ENCODE peak calls at places on chromosomes 2 and 18, in eight cellular contexts. I, U, Z, E, N, L, Q and O are unnamed samples. For H3K27me3, the result is how much of the 10 kb centered on the place peaks cover.

GRCh38 chr2:12819098-12819465 is 102.3 kb downstream of the TRIB2 start:
- DNase-seq in I (peak), U (peak), Z (no peak), E (peak), N (peak), L (peak), Q (peak), O (peak)

GRCh38 chr2:226791056-226791486 is 8.5 kb downstream of the IRS1 start:
- DNase-seq in I (no peak), U (peak), Z (peak), E (peak), N (no peak), L (no peak), Q (peak), O (no peak)

GRCh38 chr2:197498937-197499593 is 575 bp downstream of the HSPD1 start:
- DNase-seq in I (peak), U (peak), Z (peak), E (peak), N (peak), L (peak), Q (peak), O (no peak)

GRCh38 chr18:79573921-79574491 is 105.6 kb upstream of the CTDP1 start:
- DNase-seq in I (no peak), U (no peak), Z (no peak), E (no peak), N (peak), L (no peak), Q (no peak), O (no peak)

GRCh38 chr2:65300134-65300771 is 72.6 kb downstream of the ACTR2 start:
- DNase-seq in I (peak), U (no peak), Z (no peak), E (peak), N (peak), L (peak), Q (peak), O (no peak)

GRCh38 chr2:173099271-173099670 is 23.6 kb downstream of the MAP3K20 start:
- DNase-seq in I (no peak), U (no peak), Z (no peak), E (no peak), N (no peak), L (no peak), Q (no peak), O (no peak)

GRCh38 chr2:154097823-154098398 is 226.2 kb downstream of the GALNT13 start:
- DNase-seq in I (no peak), U (no peak), Z (no peak), E (no peak), N (no peak), L (no peak), Q (no peak), O (peak)

GRCh38 chr18:79402209-79402576 is 6.5 kb downstream of the NFATC1 start:
- DNase-seq in I (peak), U (no peak), Z (no peak), E (no peak), N (no peak), L (no peak), Q (no peak), O (no peak)

GRCh38 chr2:33321236-33321731 is 155.2 kb upstream of the RASGRP3 start:
- DNase-seq in I (no peak), U (no peak), Z (no peak), E (no peak), N (no peak), L (peak), Q (no peak), O (no peak)

GRCh38 chr18:74456409-74457042 is 582 bp downstream of the DIPK1C start:
- DNase-seq in I (no peak), U (no peak), Z (no peak), E (no peak), N (peak), L (no peak), Q (no peak), O (peak)

GRCh38 chr2:132837764-132838163 is 167.8 kb upstream of the LYPD1 start:
- DNase-seq in I (no peak), U (no peak), Z (no peak), E (no peak), N (no peak), L (peak), Q (no peak), O (no peak)

GRCh38 chr18:22745966-22746365 is 187.2 kb upstream of the RBBP8 start:
- DNase-seq in I (no peak), U (no peak), Z (no peak), E (no peak), N (no peak), L (no peak), Q (no peak), O (no peak)

GRCh38 chr2:158493458-158493857 is 36.7 kb downstream of the PKP4 start:
- DNase-seq in I (no peak), U (no peak), Z (no peak), E (no peak), N (no peak), L (no peak), Q (no peak), O (no peak)

GRCh38 chr2:191351298-191351697 is 106.1 kb downstream of the MYO1B start:
- DNase-seq in I (no peak), U (no peak), Z (no peak), E (no peak), N (no peak), L (no peak), Q (no peak), O (no peak)

GRCh38 chr2:85988914-85989270 is 100.1 kb upstream of the ST3GAL5 start:
- DNase-seq in I (no peak), U (no peak), Z (no peak), E (no peak), N (no peak), L (no peak), Q (no peak), O (no peak)

GRCh38 chr2:86223098-86223681 is 23.9 kb downstream of the MRPL35 start:
- DNase-seq in I (peak), U (peak), Z (no peak), E (no peak), N (no peak), L (no peak), Q (peak), O (no peak)

GRCh38 chr18:63159590-63159989 is 160.0 kb downstream of the BCL2 start:
- DNase-seq in I (no peak), U (no peak), Z (no peak), E (no peak), N (no peak), L (no peak), Q (no peak), O (no peak)

GRCh38 chr18:62091487-62092120 is 95.3 kb downstream of the PIGN start:
- DNase-seq in I (no peak), U (no peak), Z (no peak), E (no peak), N (no peak), L (no peak), Q (no peak), O (no peak)

GRCh38 chr2:231222318-231223000 is 24.0 kb downstream of the ARMC9 start:
- DNase-seq in I (no peak), U (no peak), Z (no peak), E (no peak), N (no peak), L (no peak), Q (no peak), O (no peak)

GRCh38 chr2:43105586-43106562 is 120.5 kb downstream of the ZFP36L2 start:
- DNase-seq in I (peak), U (peak), Z (no peak), E (peak), N (no peak), L (peak), Q (peak), O (peak)

GRCh38 chr2:71801969-71802368 is 345.7 kb downstream of the CYP26B1 start:
- DNase-seq in I (peak), U (peak), Z (no peak), E (no peak), N (peak), L (peak), Q (peak), O (no peak)

GRCh38 chr2:17083902-17084301 is 418.3 kb upstream of the CYRIA start:
- DNase-seq in I (no peak), U (no peak), Z (no peak), E (no peak), N (no peak), L (no peak), Q (no peak), O (peak)

GRCh38 chr2:223860809-223861738 is 23.7 kb upstream of the AP1S3 start:
- DNase-seq in I (no peak), U (peak), Z (no peak), E (no peak), N (no peak), L (peak), Q (no peak), O (peak)

GRCh38 chr2:231276986-231277385 is 78.6 kb downstream of the ARMC9 start:
- DNase-seq in I (no peak), U (no peak), Z (no peak), E (no peak), N (no peak), L (no peak), Q (no peak), O (no peak)

GRCh38 chr2:172693037-172693436 is 42.6 kb upstream of the RAPGEF4 start:
- DNase-seq in I (peak), U (peak), Z (no peak), E (no peak), N (no peak), L (peak), Q (peak), O (peak)

GRCh38 chr18:32920796-32921787 is 148.3 kb upstream of the KLHL14 start:
- DNase-seq in I (no peak), U (peak), Z (no peak), E (no peak), N (no peak), L (peak), Q (peak), O (peak)

GRCh38 chr2:135072125-135072997 is 20.3 kb downstream of the RAB3GAP1 start:
- DNase-seq in I (no peak), U (no peak), Z (no peak), E (no peak), N (no peak), L (no peak), Q (no peak), O (peak)

GRCh38 chr2:10954856-10955818 is 43.4 kb downstream of the KCNF1 start:
- DNase-seq in I (no peak), U (no peak), Z (no peak), E (no peak), N (no peak), L (peak), Q (no peak), O (peak)

GRCh38 chr2:223057545-223057944 is 5.6 kb downstream of the KCNE4 start:
- DNase-seq in I (no peak), U (no peak), Z (no peak), E (no peak), N (no peak), L (no peak), Q (no peak), O (no peak)

GRCh38 chr2:128681351-128681906 is 362.8 kb upstream of the HS6ST1 start:
- DNase-seq in I (no peak), U (no peak), Z (no peak), E (peak), N (no peak), L (no peak), Q (no peak), O (no peak)

GRCh38 chr2:123453046-123453445 is 572.0 kb upstream of the CNTNAP5 start:
- DNase-seq in I (no peak), U (no peak), Z (no peak), E (no peak), N (no peak), L (no peak), Q (no peak), O (peak)

GRCh38 chr2:173874003-173874898 is 90.9 kb downstream of the SP3 start:
- DNase-seq in I (no peak), U (no peak), Z (no peak), E (no peak), N (no peak), L (no peak), Q (no peak), O (no peak)

DNA sequence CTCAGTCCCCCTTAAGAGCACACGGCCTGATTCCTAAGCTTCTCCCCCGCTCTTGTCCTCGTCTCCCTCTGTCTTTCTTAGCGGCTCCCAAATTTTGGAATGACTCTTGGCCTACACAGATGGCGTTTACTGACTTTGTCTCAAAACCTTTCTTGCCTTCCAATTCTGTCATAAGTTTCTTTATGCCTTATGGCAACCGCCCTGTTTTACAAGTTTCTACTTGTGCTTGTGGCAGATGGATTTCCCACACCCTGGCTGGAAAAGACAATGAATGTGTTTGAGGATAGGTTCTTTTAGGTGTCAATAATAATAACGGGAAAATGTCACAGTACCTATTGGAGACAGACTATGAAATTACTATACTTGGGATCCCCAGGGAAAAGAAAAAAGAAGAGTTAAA is 276.2 kb downstream of the HRH4 start:
- DNase-seq in I (no peak), U (no peak), Z (no peak), E (no peak), N (no peak), L (no peak), Q (no peak), O (peak)
- TF ChIP-seq CTCF in I (no peak), U (no peak), Z (no peak), E (no peak), N (no peak), L (no peak), Q (no peak), O (no peak)

GRCh38 chr2:181684454-181685149 is 4.3 kb upstream of the NEUROD1 start:
- DNase-seq in I (no peak), U (no peak), Z (no peak), E (no peak), N (no peak), L (no peak), Q (no peak), O (no peak)

GRCh38 chr2:181680937-181681811 is 857 bp upstream of the NEUROD1 start:
- DNase-seq in I (no peak), U (no peak), Z (no peak), E (no peak), N (no peak), L (no peak), Q (no peak), O (peak)

GRCh38 chr2:181683518-181684453 is 3.5 kb upstream of the NEUROD1 start:
- DNase-seq in I (no peak), U (peak), Z (no peak), E (no peak), N (no peak), L (no peak), Q (no peak), O (no peak)

GRCh38 chr2:181682026-181682789 is 1.9 kb upstream of the NEUROD1 start:
- DNase-seq in I (no peak), U (no peak), Z (no peak), E (no peak), N (no peak), L (no peak), Q (no peak), O (no peak)

GRCh38 chr2:181682795-181683517 is 2.6 kb upstream of the NEUROD1 start:
- DNase-seq in I (no peak), U (no peak), Z (no peak), E (no peak), N (no peak), L (no peak), Q (no peak), O (no peak)
- H3K27me3 ChIP-seq in I (half or more), U (half or more), Z (under half), E (under half), N (half or more), L (under half), Q (half or more), O (half or more)

DNA sequence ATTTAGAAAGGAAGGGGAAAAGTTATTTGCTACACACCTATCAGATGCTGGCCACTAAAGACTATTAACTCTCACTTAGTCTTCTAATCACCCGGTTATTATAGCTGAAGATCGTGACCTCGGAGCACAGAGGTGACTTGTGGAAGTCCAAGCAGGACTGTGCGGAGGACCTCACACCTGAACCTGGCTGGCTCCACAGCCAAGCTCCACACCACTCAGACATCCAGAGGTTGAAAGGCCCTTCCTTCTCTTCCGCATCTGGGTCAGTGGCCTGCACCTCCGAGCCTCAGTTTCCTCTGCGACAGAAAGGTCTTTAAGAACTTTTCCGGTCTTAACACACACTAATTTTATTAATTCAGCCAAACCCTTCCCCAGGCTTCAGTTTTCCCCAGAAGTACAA is 57.9 kb downstream of the TNS1 start:
- DNase-seq in I (peak), U (no peak), Z (no peak), E (no peak), N (peak), L (no peak), Q (no peak), O (no peak)
- H3K27ac ChIP-seq in I (no peak), U (no peak), Z (no peak), E (no peak), N (no peak), L (no peak), Q (peak), O (no peak)

GRCh38 chr18:48668466-48669179 is 129.8 kb downstream of the CTIF start:
- DNase-seq in I (no peak), U (no peak), Z (no peak), E (no peak), N (peak), L (no peak), Q (no peak), O (no peak)
- TF ChIP-seq CTCF in I (no peak), U (peak), Z (no peak), E (no peak), N (no peak), L (no peak), Q (no peak), O (no peak)

GRCh38 chr2:199458806-199459285 is 1.1 kb upstream of the SATB2 start:
- DNase-seq in I (peak), U (no peak), Z (no peak), E (no peak), N (no peak), L (peak), Q (peak), O (peak)
- H3K27me3 ChIP-seq in I (half or more), U (half or more), Z (half or more), E (under half), N (half or more), L (under half), Q (under half), O (half or more)

GRCh38 chr2:104863585-104864279 is 9.8 kb downstream of the POU3F3 start:
- DNase-seq in I (no peak), U (no peak), Z (no peak), E (no peak), N (no peak), L (no peak), Q (no peak), O (no peak)
- H3K27ac ChIP-seq in I (no peak), U (no peak), Z (no peak), E (no peak), N (no peak), L (no peak), Q (no peak), O (no peak)

GRCh38 chr2:152103271-152103670 is 4.4 kb upstream of the CACNB4 start:
- DNase-seq in I (no peak), U (no peak), Z (no peak), E (no peak), N (no peak), L (no peak), Q (no peak), O (no peak)

GRCh38 chr2:152099655-152100050 is 809 bp upstream of the CACNB4 start:
- DNase-seq in I (no peak), U (no peak), Z (no peak), E (no peak), N (no peak), L (peak), Q (no peak), O (no peak)

GRCh38 chr2:152098798-152099654 is at the start of gene CACNB4:
- DNase-seq in I (peak), U (peak), Z (no peak), E (no peak), N (no peak), L (no peak), Q (peak), O (no peak)

GRCh38 chr2:152098033-152098797 is 629 bp downstream of the CACNB4 start:
- DNase-seq in I (peak), U (peak), Z (no peak), E (no peak), N (peak), L (peak), Q (peak), O (no peak)

GRCh38 chr2:152100961-152101360 is 2.1 kb upstream of the CACNB4 start:
- DNase-seq in I (no peak), U (no peak), Z (no peak), E (no peak), N (no peak), L (no peak), Q (no peak), O (no peak)
- TF ChIP-seq CTCF in I (no peak), U (no peak), Z (no peak), E (no peak), N (no peak), L (no peak), Q (no peak), O (no peak)